ENCODE peak calls at places on chromosomes 2 and 18, in seven cellular contexts. One of them, this sample, is unnamed.
A peak's percentile ranks its signal among the peaks of the same experiment; 100 is the strongest.

GRCh38 chr18:24600076-24600654 is 139.7 kb downstream of the HRH4 start:
- DNase-seq in GM12892: peak; percentile 2
- DNase-seq in GM12891: peak; percentile 11
- DNase-seq in K562: peak; percentile 28
- DNase-seq in SK-N-SH: peak; percentile 56
- DNase-seq in GM12878: no peak
- DNase-seq in HepG2: peak; percentile 40
- DNase-seq in this sample: no peak

GRCh38 chr2:232432598-232433184 is 23.3 kb upstream of the ALPI start:
- DNase-seq in GM12892: no peak
- DNase-seq in GM12891: no peak
- DNase-seq in K562: no peak
- DNase-seq in SK-N-SH: peak; percentile 15
- DNase-seq in GM12878: no peak
- DNase-seq in HepG2: no peak
- DNase-seq in this sample: peak; percentile 87

GRCh38 chr2:31349160-31349559 is 65.4 kb downstream of the XDH start:
- DNase-seq in GM12892: no peak
- DNase-seq in GM12891: no peak
- DNase-seq in K562: no peak
- DNase-seq in SK-N-SH: no peak
- DNase-seq in GM12878: no peak
- DNase-seq in HepG2: no peak
- DNase-seq in this sample: no peak

GRCh38 chr2:112917856-112918255 is 6.9 kb downstream of the IL37 start:
- DNase-seq in GM12892: no peak
- DNase-seq in GM12891: no peak
- DNase-seq in K562: no peak
- DNase-seq in SK-N-SH: no peak
- DNase-seq in GM12878: no peak
- DNase-seq in HepG2: no peak
- DNase-seq in this sample: no peak

GRCh38 chr2:29847901-29848300 is 73.5 kb downstream of the ALK start:
- DNase-seq in GM12892: no peak
- DNase-seq in GM12891: no peak
- DNase-seq in K562: no peak
- DNase-seq in SK-N-SH: no peak
- DNase-seq in GM12878: no peak
- DNase-seq in HepG2: no peak
- DNase-seq in this sample: no peak

GRCh38 chr2:219570194-219570923 is 980 bp downstream of the OBSL1 start:
- DNase-seq in GM12892: peak; percentile 21
- DNase-seq in GM12891: no peak
- DNase-seq in K562: peak; percentile 38
- DNase-seq in SK-N-SH: peak; percentile 83
- DNase-seq in GM12878: no peak
- DNase-seq in HepG2: no peak
- DNase-seq in this sample: no peak

GRCh38 chr2:95344208-95344570 is 47.0 kb downstream of the KCNIP3 start:
- DNase-seq in GM12892: no peak
- DNase-seq in GM12891: no peak
- DNase-seq in K562: no peak
- DNase-seq in SK-N-SH: no peak
- DNase-seq in GM12878: no peak
- DNase-seq in HepG2: no peak
- DNase-seq in this sample: no peak

GRCh38 chr2:169107645-169108044 is 38.3 kb downstream of the DHRS9 start:
- DNase-seq in GM12892: no peak
- DNase-seq in GM12891: no peak
- DNase-seq in K562: no peak
- DNase-seq in SK-N-SH: no peak
- DNase-seq in GM12878: no peak
- DNase-seq in HepG2: no peak
- DNase-seq in this sample: no peak

GRCh38 chr2:84959045-84959493 is 11.9 kb upstream of the KCMF1 start:
- DNase-seq in GM12892: no peak
- DNase-seq in GM12891: no peak
- DNase-seq in K562: no peak
- DNase-seq in SK-N-SH: no peak
- DNase-seq in GM12878: no peak
- DNase-seq in HepG2: no peak
- DNase-seq in this sample: no peak

GRCh38 chr2:53053958-53054357 is 713.6 kb upstream of the CHAC2 start:
- DNase-seq in GM12892: no peak
- DNase-seq in GM12891: no peak
- DNase-seq in K562: no peak
- DNase-seq in SK-N-SH: no peak
- DNase-seq in GM12878: no peak
- DNase-seq in HepG2: no peak
- DNase-seq in this sample: no peak

GRCh38 chr2:232876071-232876977 is 6.3 kb downstream of the SNORC start:
- DNase-seq in GM12892: peak; percentile 52
- DNase-seq in GM12891: peak; percentile 67
- DNase-seq in K562: no peak
- DNase-seq in SK-N-SH: peak; percentile 88
- DNase-seq in GM12878: no peak
- DNase-seq in HepG2: no peak
- DNase-seq in this sample: peak; percentile 72

DNA sequence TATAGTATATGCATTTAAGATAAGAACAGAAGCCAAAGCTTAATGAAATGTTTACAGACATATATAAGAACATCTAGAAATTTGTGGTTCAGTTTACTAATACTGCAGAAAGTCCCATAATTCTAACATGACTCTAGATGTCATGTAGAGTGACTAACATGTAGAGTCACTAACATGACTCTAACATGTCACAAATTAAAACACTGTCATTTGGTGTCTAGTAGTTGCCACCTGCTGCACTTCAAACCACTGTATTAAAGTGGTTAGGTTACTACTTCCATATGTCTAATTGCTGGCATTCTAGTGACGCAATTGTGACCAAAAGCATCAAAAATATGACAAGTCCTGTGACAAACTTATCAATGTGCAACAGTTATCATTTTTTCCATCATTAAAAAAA is 100.2 kb upstream of the WDR75 start:
- DNase-seq in GM12892: no peak
- DNase-seq in GM12891: no peak
- DNase-seq in K562: no peak
- DNase-seq in SK-N-SH: no peak
- DNase-seq in GM12878: no peak
- DNase-seq in HepG2: no peak
- DNase-seq in this sample: no peak
- TF ChIP-seq TAF1 in GM12892: no peak
- TF ChIP-seq TAF1 in GM12891: no peak
- TF ChIP-seq TAF1 in K562: no peak
- TF ChIP-seq TAF1 in SK-N-SH: no peak
- TF ChIP-seq TAF1 in GM12878: no peak
- TF ChIP-seq TAF1 in HepG2: no peak
- TF ChIP-seq TAF1 in this sample: no peak

GRCh38 chr2:210611466-210611865 is 55.1 kb downstream of the CPS1 start:
- DNase-seq in GM12892: no peak
- DNase-seq in GM12891: no peak
- DNase-seq in K562: no peak
- DNase-seq in SK-N-SH: no peak
- DNase-seq in GM12878: no peak
- DNase-seq in HepG2: no peak
- DNase-seq in this sample: no peak

GRCh38 chr2:210617318-210617717 is 60.9 kb downstream of the CPS1 start:
- DNase-seq in GM12892: no peak
- DNase-seq in GM12891: no peak
- DNase-seq in K562: no peak
- DNase-seq in SK-N-SH: no peak
- DNase-seq in GM12878: no peak
- DNase-seq in HepG2: no peak
- DNase-seq in this sample: no peak

GRCh38 chr2:210617732-210618330 is 61.4 kb downstream of the CPS1 start:
- DNase-seq in GM12892: no peak
- DNase-seq in GM12891: no peak
- DNase-seq in K562: peak; percentile 18
- DNase-seq in SK-N-SH: peak; percentile 55
- DNase-seq in GM12878: no peak
- DNase-seq in HepG2: peak; percentile 64
- DNase-seq in this sample: no peak

GRCh38 chr2:210620456-210620855 is 64.1 kb downstream of the CPS1 start:
- DNase-seq in GM12892: no peak
- DNase-seq in GM12891: no peak
- DNase-seq in K562: no peak
- DNase-seq in SK-N-SH: no peak
- DNase-seq in GM12878: no peak
- DNase-seq in HepG2: no peak
- DNase-seq in this sample: peak; percentile 38

DNA sequence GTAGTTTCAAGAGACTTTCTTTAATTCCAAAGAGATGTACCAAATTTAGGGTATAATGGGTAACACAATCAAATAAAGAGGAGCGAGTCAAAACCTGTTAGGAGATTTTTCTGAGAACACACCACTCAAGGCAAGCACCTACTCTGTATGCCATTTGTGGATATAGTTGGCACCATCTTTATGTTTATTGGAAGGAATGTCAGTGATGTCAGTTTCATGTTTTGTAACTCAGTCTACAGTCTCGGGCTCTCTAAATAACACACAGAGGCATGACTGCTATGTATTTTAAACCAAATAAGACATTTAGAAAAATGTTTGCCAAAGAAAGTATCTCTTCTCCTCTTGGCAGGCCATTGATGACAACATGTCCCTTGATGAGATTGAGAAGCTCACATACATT is 59.7 kb downstream of the CPS1 start:
- DNase-seq in GM12892: no peak
- DNase-seq in GM12891: no peak
- DNase-seq in K562: no peak
- DNase-seq in SK-N-SH: no peak
- DNase-seq in GM12878: no peak
- DNase-seq in HepG2: no peak
- DNase-seq in this sample: no peak
- TF ChIP-seq TAF1 in GM12892: no peak
- TF ChIP-seq TAF1 in GM12891: no peak
- TF ChIP-seq TAF1 in K562: no peak
- TF ChIP-seq TAF1 in SK-N-SH: no peak
- TF ChIP-seq TAF1 in GM12878: no peak
- TF ChIP-seq TAF1 in HepG2: no peak
- TF ChIP-seq TAF1 in this sample: no peak

GRCh38 chr2:217399288-217399687 is 539.4 kb upstream of the TNP1 start:
- DNase-seq in GM12892: no peak
- DNase-seq in GM12891: no peak
- DNase-seq in K562: no peak
- DNase-seq in SK-N-SH: no peak
- DNase-seq in GM12878: no peak
- DNase-seq in HepG2: no peak
- DNase-seq in this sample: no peak
- TF ChIP-seq TAF1 in GM12892: no peak
- TF ChIP-seq TAF1 in GM12891: no peak
- TF ChIP-seq TAF1 in K562: no peak
- TF ChIP-seq TAF1 in SK-N-SH: no peak
- TF ChIP-seq TAF1 in GM12878: no peak
- TF ChIP-seq TAF1 in HepG2: no peak
- TF ChIP-seq TAF1 in this sample: no peak

GRCh38 chr2:202653890-202654289 is 19.1 kb downstream of the FAM117B start:
- DNase-seq in GM12892: no peak
- DNase-seq in GM12891: no peak
- DNase-seq in K562: no peak
- DNase-seq in SK-N-SH: no peak
- DNase-seq in GM12878: no peak
- DNase-seq in HepG2: no peak
- DNase-seq in this sample: no peak
- TF ChIP-seq TAF1 in GM12892: no peak
- TF ChIP-seq TAF1 in GM12891: no peak
- TF ChIP-seq TAF1 in K562: no peak
- TF ChIP-seq TAF1 in SK-N-SH: no peak
- TF ChIP-seq TAF1 in GM12878: no peak
- TF ChIP-seq TAF1 in HepG2: no peak
- TF ChIP-seq TAF1 in this sample: no peak

DNA sequence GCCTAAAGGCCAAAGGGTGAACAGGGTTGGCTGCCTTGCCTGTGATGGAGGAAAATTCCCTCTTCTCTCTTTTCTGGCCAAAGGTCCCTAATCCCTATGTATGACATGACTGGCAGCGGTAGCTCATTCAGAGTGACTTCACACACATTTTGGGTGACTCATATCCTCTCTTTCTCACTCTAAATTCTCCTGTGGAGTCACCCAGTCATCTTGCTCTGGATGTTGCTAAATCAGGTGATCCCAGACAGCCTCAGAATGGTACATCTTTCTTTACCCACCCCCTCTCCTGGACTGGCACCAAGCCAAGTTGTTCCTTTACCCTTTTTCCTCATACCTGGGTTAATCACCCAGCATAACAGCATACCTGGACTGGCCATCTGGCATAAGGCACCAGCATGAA is 77.2 kb downstream of the NEURL3 start:
- DNase-seq in GM12892: no peak
- DNase-seq in GM12891: no peak
- DNase-seq in K562: no peak
- DNase-seq in SK-N-SH: no peak
- DNase-seq in GM12878: no peak
- DNase-seq in HepG2: peak; percentile 72
- DNase-seq in this sample: no peak
- TF ChIP-seq TAF1 in GM12892: no peak
- TF ChIP-seq TAF1 in GM12891: no peak
- TF ChIP-seq TAF1 in K562: no peak
- TF ChIP-seq TAF1 in SK-N-SH: no peak
- TF ChIP-seq TAF1 in GM12878: no peak
- TF ChIP-seq TAF1 in HepG2: no peak
- TF ChIP-seq TAF1 in this sample: no peak

DNA sequence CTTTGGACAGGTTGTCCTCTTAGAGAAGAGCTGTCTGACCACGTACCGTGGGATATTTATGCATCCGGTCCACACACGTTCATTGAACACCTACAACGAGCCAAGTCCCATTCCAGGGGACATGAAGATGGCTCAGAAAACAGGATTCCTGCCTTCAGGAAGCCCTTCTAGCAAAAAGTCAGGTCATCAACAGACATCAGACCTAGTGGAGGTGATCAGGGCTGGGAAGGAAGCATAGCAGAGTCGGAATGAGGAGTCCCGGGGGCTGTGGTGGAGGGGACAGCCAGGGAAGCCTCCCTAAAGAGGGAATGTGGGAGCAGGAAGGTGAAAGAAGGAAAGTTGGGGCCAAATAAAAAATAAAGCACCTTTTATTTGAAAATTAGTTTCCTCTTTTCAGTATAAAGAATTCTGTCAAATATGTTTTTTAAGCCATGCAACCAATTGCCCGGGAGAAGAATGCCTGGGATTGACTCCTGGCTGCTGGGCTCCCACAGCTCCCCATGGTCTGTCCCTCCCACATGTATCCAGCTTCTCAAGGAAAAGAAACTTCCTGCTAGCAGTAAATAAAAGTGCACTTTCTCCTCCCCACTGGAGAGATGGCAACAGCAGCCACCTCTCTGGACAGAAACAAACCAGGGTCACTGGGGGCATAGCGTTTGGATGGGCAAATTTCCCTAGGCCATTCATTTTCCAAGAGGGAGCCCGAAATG is 144.8 kb downstream of the SMAD7 start:
- DNase-seq in GM12892: no peak
- DNase-seq in GM12891: no peak
- DNase-seq in K562: no peak
- DNase-seq in SK-N-SH: no peak
- DNase-seq in GM12878: no peak
- DNase-seq in HepG2: no peak
- DNase-seq in this sample: peak; percentile 26
- TF ChIP-seq TAF1 in GM12892: no peak
- TF ChIP-seq TAF1 in GM12891: no peak
- TF ChIP-seq TAF1 in K562: no peak
- TF ChIP-seq TAF1 in SK-N-SH: no peak
- TF ChIP-seq TAF1 in GM12878: no peak
- TF ChIP-seq TAF1 in HepG2: no peak
- TF ChIP-seq TAF1 in this sample: no peak